ENCODE peak calls at places on chromosome 13, in five cellular contexts. T, L, K, O and B are unnamed samples.

GRCh38 chr13:87656311-87656710 is 14.9 kb upstream of the SLITRK5 start:
- DNase-seq in K (no peak), O (peak; percentile 78), L (no peak), T (no peak), B (no peak)

GRCh38 chr13:64529874-64530485 is 2700.2 kb downstream of the PCDH9 start:
- DNase-seq in O (peak; percentile 22), L (no peak), T (no peak), K (no peak), B (no peak)

GRCh38 chr13:109741966-109742365 is 44.4 kb downstream of the IRS2 start:
- DNase-seq in O (no peak), L (no peak), K (no peak), T (no peak), B (no peak)

GRCh38 chr13:96967248-96967745 is 27.0 kb downstream of the OXGR1 start:
- DNase-seq in L (no peak), O (peak; percentile 35), K (no peak), T (no peak), B (no peak)

GRCh38 chr13:105368781-105369180 is 1166.7 kb downstream of the EFNB2 start:
- DNase-seq in L (no peak), O (no peak), K (no peak), T (no peak), B (no peak)

GRCh38 chr13:112587359-112587766 is 590 bp downstream of the TUBGCP3 start:
- DNase-seq in L (peak; percentile 63), T (peak; percentile 62), O (peak; percentile 75), K (no peak), B (peak; percentile 76)

GRCh38 chr13:93767917-93768422 is 541.4 kb downstream of the GPC6 start:
- DNase-seq in O (no peak), T (no peak), L (no peak), K (no peak), B (no peak)

GRCh38 chr13:59459972-59460371 is 703.8 kb downstream of the DIAPH3 start:
- DNase-seq in K (no peak), T (no peak), L (no peak), O (no peak), B (no peak)

GRCh38 chr13:40692946-40693345 is 26.5 kb upstream of the FOXO1 start:
- DNase-seq in K (no peak), L (no peak), T (no peak), O (peak; percentile 21), B (no peak)

GRCh38 chr13:68185767-68186166 is 955.6 kb upstream of the PCDH9 start:
- DNase-seq in T (no peak), L (no peak), O (no peak), K (no peak), B (no peak)

GRCh38 chr13:49022472-49023144 is 46.9 kb downstream of the FNDC3A start:
- DNase-seq in K (no peak), L (no peak), O (peak; percentile 19), T (no peak), B (no peak)

GRCh38 chr13:77031869-77032268 is 4.9 kb upstream of the FBXL3 start:
- DNase-seq in T (no peak), K (no peak), L (no peak), O (no peak), B (no peak)

GRCh38 chr13:113742000-113742441 is 17.0 kb upstream of the TMEM255B start:
- DNase-seq in K (no peak), O (peak; percentile 62), T (peak; percentile 48), L (no peak), B (no peak)

GRCh38 chr13:84096221-84096620 is 213.9 kb upstream of the SLITRK1 start:
- DNase-seq in L (no peak), K (no peak), O (peak; percentile 30), T (no peak), B (no peak)

GRCh38 chr13:83248751-83249150 is 633.5 kb downstream of the SLITRK1 start:
- DNase-seq in T (no peak), L (no peak), K (no peak), O (peak; percentile 92), B (no peak)

GRCh38 chr13:67557642-67558241 is 327.6 kb upstream of the PCDH9 start:
- DNase-seq in K (no peak), O (peak; percentile 22), T (no peak), L (no peak), B (no peak)

GRCh38 chr13:113105032-113105993 is at the start of gene F7:
- DNase-seq in O (no peak), T (no peak), L (no peak), K (peak; percentile 11), B (no peak)

DNA sequence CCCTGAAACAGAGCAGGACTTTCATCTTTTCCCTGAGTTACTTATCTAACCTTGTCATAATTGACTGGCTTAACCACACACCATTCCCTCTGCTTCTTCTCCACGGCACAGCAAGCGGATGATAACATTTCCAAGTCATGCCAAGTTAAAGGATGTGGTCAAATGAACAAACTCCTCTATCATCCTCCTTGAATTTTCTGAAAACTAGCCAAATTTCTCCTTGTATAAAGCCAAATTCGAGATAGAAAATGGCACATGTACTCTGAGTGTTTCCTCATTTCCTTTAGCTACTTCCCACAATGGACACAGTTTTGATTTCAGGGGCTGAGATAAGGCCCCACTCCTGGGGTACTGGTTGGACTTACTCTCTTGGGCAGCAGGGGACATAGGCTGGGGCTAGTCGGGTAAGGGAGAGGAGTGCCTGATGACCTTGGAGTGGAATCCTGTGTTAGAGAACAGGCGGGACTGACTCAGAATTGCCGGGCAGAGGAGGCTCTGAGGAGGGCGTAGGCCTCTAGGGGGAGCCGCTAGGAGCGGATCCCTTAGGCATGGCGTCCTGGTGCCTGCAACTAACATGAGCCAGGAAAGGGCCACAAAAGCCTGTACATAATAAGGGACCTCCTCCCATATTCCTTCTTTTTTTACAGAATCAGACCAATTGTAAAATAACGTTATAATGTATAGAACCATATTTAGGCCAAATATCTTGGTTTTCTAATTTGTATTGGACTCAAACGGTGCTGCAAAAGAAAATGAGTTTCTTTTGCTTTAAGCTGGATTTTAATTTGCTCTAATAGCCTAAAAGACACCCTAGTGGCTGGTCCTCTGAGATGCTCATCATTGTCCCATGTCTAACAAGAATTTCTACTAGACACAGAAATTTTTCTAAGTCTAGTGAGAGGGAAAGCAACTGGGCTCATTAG is 20.4 kb upstream of the TMTC4 start:
- DNase-seq in O (peak; percentile 28), L (no peak), T (no peak), K (no peak), B (no peak)
- TF ChIP-seq CTCF in O (no peak), L (no peak), T (peak; percentile 26), K (peak; percentile 42), B (no peak)

GRCh38 chr13:39405107-39405506 is 197.9 kb downstream of the LHFPL6 start:
- DNase-seq in K (no peak), O (no peak), T (no peak), L (no peak), B (no peak)

GRCh38 chr13:39407786-39408185 is 195.2 kb downstream of the LHFPL6 start:
- DNase-seq in O (no peak), T (no peak), L (no peak), K (no peak), B (no peak)

GRCh38 chr13:39405596-39405995 is 197.4 kb downstream of the LHFPL6 start:
- DNase-seq in L (no peak), K (no peak), O (no peak), T (no peak), B (no peak)

GRCh38 chr13:39407138-39407537 is 195.9 kb downstream of the LHFPL6 start:
- DNase-seq in L (no peak), T (no peak), O (no peak), K (no peak), B (no peak)

DNA sequence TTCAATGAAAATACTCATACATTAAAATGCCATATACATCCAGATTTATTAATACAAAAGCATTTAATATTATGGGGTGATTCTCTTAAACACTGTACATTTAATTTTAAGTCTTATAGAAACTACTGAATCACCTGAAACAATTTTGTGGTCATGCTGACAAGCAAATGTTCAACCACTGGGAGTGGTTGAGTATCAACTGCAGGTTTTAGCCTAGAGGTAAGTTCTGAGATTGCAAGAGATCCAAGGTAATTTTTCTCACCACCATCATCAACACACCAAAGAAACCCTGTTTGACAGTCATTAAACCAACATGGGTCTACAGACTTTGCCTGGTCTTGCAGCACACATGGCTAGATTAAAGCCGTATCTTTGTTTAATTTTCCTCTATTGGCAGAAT is 196.3 kb downstream of the LHFPL6 start:
- DNase-seq in L (no peak), O (peak; percentile 25), T (no peak), K (no peak), B (no peak)
- TF ChIP-seq CTCF in L (no peak), O (no peak), T (no peak), K (no peak), B (no peak)

GRCh38 chr13:33272531-33273124 is 12.9 kb downstream of the STARD13 start:
- DNase-seq in O (no peak), K (no peak), T (no peak), L (no peak), B (no peak)
- TF ChIP-seq CTCF in O (no peak), K (no peak), T (no peak), L (no peak), B (no peak)

DNA sequence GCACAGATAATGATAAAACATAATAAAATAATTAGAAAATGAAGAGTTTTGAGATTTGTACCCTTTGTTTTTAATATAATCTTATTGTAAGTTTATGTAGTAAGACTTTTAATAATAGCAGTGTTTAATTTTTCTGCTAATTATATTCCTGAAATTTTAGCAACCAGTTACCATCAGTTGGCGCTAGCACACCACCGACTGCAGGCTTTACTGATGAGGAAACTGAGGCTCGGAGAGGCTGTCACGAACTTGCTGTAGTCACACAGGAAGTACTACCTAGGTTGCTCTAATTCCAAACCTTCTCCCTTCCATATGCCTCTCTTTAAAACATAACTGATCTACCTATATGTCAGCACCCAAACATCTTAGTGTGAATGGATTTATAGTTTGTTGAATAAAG is 1.0 kb upstream of the RFXAP start:
- DNase-seq in T (no peak), L (no peak), K (no peak), O (no peak), B (no peak)
- TF ChIP-seq CTCF in T (no peak), L (no peak), K (no peak), O (no peak), B (no peak)

GRCh38 chr13:23134542-23134941 is 46.2 kb upstream of the SGCG start:
- DNase-seq in K (no peak), O (no peak), T (no peak), L (no peak), B (no peak)
- TF ChIP-seq CTCF in K (no peak), O (no peak), T (no peak), L (no peak), B (no peak)

DNA sequence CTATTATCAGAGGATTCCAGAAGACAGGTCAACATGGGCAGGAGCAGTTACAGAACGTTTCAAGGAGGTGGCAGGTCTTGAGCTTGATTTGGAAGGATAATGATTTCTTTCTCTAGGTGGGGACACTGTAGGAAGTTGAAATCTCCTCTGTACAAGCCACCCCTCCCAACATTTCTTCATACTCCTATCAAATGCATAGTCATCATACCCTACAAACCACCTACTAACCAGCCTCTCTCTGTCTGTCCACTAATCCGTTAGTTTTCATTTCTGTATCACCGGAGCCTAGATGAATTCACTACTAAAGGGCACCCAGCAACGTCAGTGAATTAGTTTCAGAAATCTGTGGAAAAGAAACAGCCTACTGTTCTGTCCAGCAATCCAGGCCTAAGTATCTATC is 1.3 kb downstream of the ATP7B start:
- DNase-seq in K (no peak), O (no peak), T (no peak), L (no peak), B (no peak)
- TF ChIP-seq CTCF in K (no peak), O (no peak), T (no peak), L (no peak), B (no peak)

DNA sequence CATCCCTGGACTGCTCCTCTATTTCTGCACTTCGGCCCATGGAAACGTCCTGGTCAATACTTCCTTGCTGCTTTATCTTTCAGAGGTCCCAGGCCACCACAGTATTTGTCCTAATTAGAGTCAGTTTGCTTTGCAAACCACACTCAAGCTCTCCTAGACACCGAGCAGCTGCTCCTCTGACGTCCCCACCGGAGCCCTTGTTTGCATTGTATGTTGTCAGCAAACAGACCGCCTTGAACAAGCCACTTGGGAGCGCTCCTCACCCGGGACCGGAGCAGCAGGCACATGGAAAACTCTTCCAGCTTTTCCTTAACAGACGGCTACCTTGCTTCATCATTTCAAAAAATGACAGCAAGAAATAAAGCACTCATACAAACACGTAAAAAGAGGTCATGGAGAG is 51.5 kb upstream of the GTF3A start:
- DNase-seq in K (no peak), O (no peak), T (no peak), L (no peak), B (no peak)
- TF ChIP-seq CTCF in K (peak; percentile 14), O (no peak), T (no peak), L (no peak), B (no peak)